ENCODE peak calls at places on chromosomes 12 and 14, in nine cellular contexts. N, W, S, I, V, K, X, L and U are unnamed samples.

GRCh38 chr14:73953731-73954130 is 3.6 kb downstream of the COQ6 start:
- DNase-seq in N (no peak), W (no peak), S (no peak), I (no peak), V (no peak), K (no peak), X (no peak), L (no peak), U (peak; percentile 4)

GRCh38 chr14:73752297-73752992 is 38.3 kb upstream of the PNMA1 start:
- DNase-seq in N (peak; percentile 90), W (peak; percentile 89), S (peak; percentile 33), I (peak; percentile 17), V (peak; percentile 69), K (peak; percentile 80), X (no peak), L (peak; percentile 71), U (peak; percentile 96)

GRCh38 chr12:58877243-58877743 is 43.0 kb downstream of the LRIG3 start:
- DNase-seq in N (no peak), W (peak; percentile 54), S (no peak), I (no peak), V (peak; percentile 5), K (peak; percentile 77), X (no peak), L (no peak), U (peak; percentile 69)

GRCh38 chr12:25089738-25090137 is 105.2 kb downstream of the DNAI7 start:
- DNase-seq in N (no peak), W (no peak), S (no peak), I (no peak), V (peak; percentile 14), K (no peak), X (no peak), L (no peak), U (no peak)

GRCh38 chr12:21562859-21563258 is 36.8 kb downstream of the SPX start:
- DNase-seq in N (no peak), W (no peak), S (no peak), I (no peak), V (no peak), K (peak; percentile 17), X (no peak), L (no peak), U (no peak)

GRCh38 chr12:119682635-119683340 is 14.9 kb downstream of the PRKAB1 start:
- DNase-seq in N (no peak), W (no peak), S (no peak), I (no peak), V (no peak), K (no peak), X (no peak), L (no peak), U (no peak)

GRCh38 chr14:105486974-105487448 is 325 bp downstream of the CRIP1 start:
- DNase-seq in N (peak; percentile 89), W (no peak), S (no peak), I (peak; percentile 21), V (no peak), K (no peak), X (no peak), L (no peak), U (peak; percentile 26)

GRCh38 chr14:101222362-101223090 is 319.0 kb upstream of the RTL1 start:
- DNase-seq in N (peak; percentile 16), W (no peak), S (no peak), I (no peak), V (no peak), K (no peak), X (no peak), L (no peak), U (no peak)

GRCh38 chr14:96940009-96940408 is 142.8 kb downstream of the VRK1 start:
- DNase-seq in N (no peak), W (no peak), S (no peak), I (no peak), V (no peak), K (no peak), X (no peak), L (no peak), U (no peak)

GRCh38 chr12:75825686-75826085 is 205.9 kb downstream of the PHLDA1 start:
- DNase-seq in N (no peak), W (no peak), S (no peak), I (no peak), V (peak; percentile 29), K (no peak), X (no peak), L (no peak), U (peak; percentile 73)

GRCh38 chr12:27866382-27867101 is 86.5 kb upstream of the MANSC4 start:
- DNase-seq in N (no peak), W (peak; percentile 59), S (no peak), I (no peak), V (peak; percentile 1), K (no peak), X (no peak), L (no peak), U (peak; percentile 64)

GRCh38 chr14:61472801-61473376 is 151.5 kb downstream of the PRKCH start:
- DNase-seq in N (no peak), W (no peak), S (no peak), I (peak; percentile 44), V (no peak), K (no peak), X (no peak), L (no peak), U (no peak)

GRCh38 chr12:14942532-14942931 is 4.2 kb upstream of the ERP27 start:
- DNase-seq in N (no peak), W (no peak), S (no peak), I (no peak), V (no peak), K (no peak), X (no peak), L (no peak), U (no peak)

GRCh38 chr14:43503508-43503907 is 1003.6 kb downstream of the FSCB start:
- DNase-seq in N (no peak), W (no peak), S (no peak), I (no peak), V (no peak), K (no peak), X (no peak), L (no peak), U (no peak)

GRCh38 chr12:50894216-50894615 is 51.5 kb downstream of the TMPRSS12 start:
- DNase-seq in N (no peak), W (no peak), S (no peak), I (no peak), V (no peak), K (no peak), X (no peak), L (no peak), U (no peak)

GRCh38 chr12:124225730-124226129 is 69.2 kb upstream of the RFLNA start:
- DNase-seq in N (no peak), W (no peak), S (no peak), I (no peak), V (no peak), K (no peak), X (no peak), L (no peak), U (no peak)

GRCh38 chr14:79511146-79511545 is 700.2 kb downstream of the DIO2 start:
- DNase-seq in N (no peak), W (no peak), S (no peak), I (no peak), V (no peak), K (no peak), X (no peak), L (no peak), U (no peak)

GRCh38 chr12:14654842-14655241 is 41.6 kb downstream of the GUCY2C start:
- DNase-seq in N (no peak), W (no peak), S (no peak), I (no peak), V (no peak), K (no peak), X (no peak), L (no peak), U (no peak)

GRCh38 chr12:129887047-129887568 is 16.7 kb downstream of the TMEM132D start:
- DNase-seq in N (no peak), W (peak; percentile 56), S (no peak), I (no peak), V (no peak), K (peak; percentile 43), X (no peak), L (no peak), U (no peak)

GRCh38 chr12:107992870-107993451 is 136.1 kb upstream of the WSCD2 start:
- DNase-seq in N (no peak), W (peak; percentile 14), S (no peak), I (no peak), V (peak; percentile 51), K (no peak), X (peak; percentile 2), L (no peak), U (no peak)

GRCh38 chr12:29709056-29709455 is 74.7 kb downstream of the TMTC1 start:
- DNase-seq in N (no peak), W (no peak), S (no peak), I (no peak), V (no peak), K (no peak), X (no peak), L (no peak), U (no peak)

GRCh38 chr12:89999699-90000505 is 291.3 kb upstream of the ATP2B1 start:
- DNase-seq in N (no peak), W (peak; percentile 64), S (no peak), I (no peak), V (peak; percentile 8), K (no peak), X (no peak), L (no peak), U (peak; percentile 9)